ENCODE peak calls at places on chromosomes 3 and 15, in nine cellular contexts. I, A, J, U, T, K, Z, F and B are unnamed samples.

GRCh38 chr3:39432342-39432741 is 25.8 kb downstream of the RPSA start:
- DNase-seq in J (no peak), F (no peak), U (no peak), K (no peak), I (peak), T (no peak), Z (no peak), A (no peak), B (no peak)

GRCh38 chr3:172197344-172197743 is 158.0 kb downstream of the FNDC3B start:
- DNase-seq in F (no peak), K (no peak), J (no peak), I (no peak), U (no peak), Z (no peak), T (no peak), A (no peak), B (no peak)

GRCh38 chr3:37768107-37768809 is 93.4 kb upstream of the CTDSPL start:
- DNase-seq in U (no peak), J (no peak), K (no peak), T (no peak), F (no peak), A (no peak), I (no peak), Z (peak), B (no peak)

GRCh38 chr15:68379759-68380290 is 52.1 kb downstream of the ITGA11 start:
- DNase-seq in K (peak), I (no peak), F (no peak), A (no peak), J (no peak), Z (no peak), T (no peak), U (no peak), B (no peak)

GRCh38 chr3:112372396-112372795 is 39.4 kb downstream of the CD200 start:
- DNase-seq in F (no peak), A (no peak), J (no peak), I (no peak), Z (no peak), K (no peak), U (no peak), T (no peak), B (no peak)

GRCh38 chr3:194671511-194671899 is 486 bp downstream of the LSG1 start:
- DNase-seq in J (no peak), Z (peak), A (no peak), F (no peak), U (no peak), T (peak), I (peak), K (peak), B (peak)

GRCh38 chr3:187713504-187713903 is 11.1 kb upstream of the RTP2 start:
- DNase-seq in Z (peak), F (no peak), U (no peak), T (no peak), I (peak), J (no peak), K (peak), A (no peak), B (no peak)

GRCh38 chr15:47367991-47368390 is 349.3 kb upstream of the SEMA6D start:
- DNase-seq in I (no peak), Z (no peak), J (no peak), A (no peak), T (no peak), K (no peak), U (no peak), F (no peak), B (no peak)

GRCh38 chr3:11288786-11289637 is 16.8 kb downstream of the ATG7 start:
- DNase-seq in A (no peak), J (no peak), T (peak), F (no peak), I (peak), Z (peak), U (no peak), K (peak), B (no peak)

GRCh38 chr3:130414457-130414856 is 69.0 kb downstream of the COL6A5 start:
- DNase-seq in A (no peak), I (no peak), T (no peak), F (no peak), J (no peak), U (no peak), Z (no peak), K (no peak), B (no peak)

GRCh38 chr15:31202953-31203352 is 101.4 kb upstream of the TRPM1 start:
- DNase-seq in T (no peak), I (no peak), K (no peak), A (no peak), Z (no peak), U (no peak), F (no peak), J (no peak), B (no peak)